ENCODE peak calls at places on chromosomes 13 and 19, in seven cellular contexts. E is Panc1; N is HCT116; T is NCI-H146; P is CD8-positive, alpha-beta T cell; K is glutamatergic neuron; F is adrenal gland. A is an unnamed sample.

GRCh38 chr19:8575467-8575997 is 1.7 kb downstream of the MYO1F start:
- DNase-seq in T (no peak), P (no peak), F (no peak), N (no peak), K (no peak), E (no peak), A (no peak)

GRCh38 chr19:15181394-15181793 is 19.4 kb downstream of the NOTCH3 start:
- DNase-seq in K (no peak), P (no peak), T (peak), F (no peak), E (no peak), N (no peak), A (no peak)

GRCh38 chr13:80249906-80250513 is 90.9 kb downstream of the SPRY2 start:
- DNase-seq in K (no peak), F (no peak), N (no peak), T (no peak), P (no peak), E (no peak), A (no peak)

GRCh38 chr13:101512650-101513049 is 60.2 kb downstream of the ITGBL1 start:
- DNase-seq in T (no peak), P (no peak), F (no peak), E (no peak), N (no peak), K (no peak), A (peak)

GRCh38 chr13:78177306-78177705 is 258.7 kb upstream of the EDNRB start:
- DNase-seq in P (no peak), E (no peak), N (no peak), F (no peak), T (no peak), K (no peak), A (peak)

GRCh38 chr13:76829572-76830327 is 56.5 kb downstream of the KCTD12 start:
- DNase-seq in N (no peak), T (no peak), K (no peak), F (no peak), P (no peak), E (no peak), A (no peak)

GRCh38 chr19:45876411-45877197 is 9.3 kb downstream of the IRF2BP1 start:
- DNase-seq in P (no peak), E (no peak), T (no peak), F (no peak), N (no peak), K (peak), A (no peak)

GRCh38 chr13:112150352-112150751 is 83.4 kb downstream of the SOX1 start:
- DNase-seq in F (no peak), T (no peak), E (no peak), K (no peak), N (no peak), P (no peak), A (no peak)

GRCh38 chr19:54493967-54494585 is 8.6 kb upstream of the LAIR2 start:
- DNase-seq in P (no peak), N (no peak), T (no peak), E (no peak), K (no peak), F (no peak), A (no peak)

GRCh38 chr19:38433268-38433733 is at the start of gene RYR1:
- DNase-seq in E (no peak), F (peak), N (peak), T (no peak), P (no peak), K (peak), A (peak)

GRCh38 chr13:27573265-27573664 is 47.1 kb downstream of the LNX2 start:
- DNase-seq in T (no peak), P (no peak), E (no peak), F (no peak), K (no peak), N (no peak), A (no peak)

GRCh38 chr13:113666951-113667701 is at the start of gene GRK1:
- DNase-seq in K (peak), F (no peak), P (no peak), T (no peak), N (no peak), E (no peak), A (no peak)

GRCh38 chr13:102974574-102975195 is 91.5 kb downstream of the SLC10A2 start:
- DNase-seq in T (no peak), F (no peak), E (no peak), P (no peak), K (no peak), N (no peak), A (no peak)

GRCh38 chr13:25018729-25019115 is 77.2 kb upstream of the PABPC3 start:
- DNase-seq in N (no peak), T (peak), K (peak), E (no peak), F (no peak), P (no peak), A (no peak)

GRCh38 chr19:4581381-4582111 is 22.1 kb upstream of the SEMA6B start:
- DNase-seq in K (peak), F (no peak), T (peak), P (no peak), E (no peak), N (no peak), A (peak)

GRCh38 chr13:45121421-45121820 is 1.1 kb downstream of the GTF2F2 start:
- DNase-seq in E (no peak), P (no peak), T (peak), F (no peak), N (peak), K (no peak), A (peak)

GRCh38 chr13:49606747-49607648 is 21.3 kb upstream of the ARL11 start:
- DNase-seq in E (peak), N (peak), K (peak), T (peak), P (peak), F (peak), A (peak)

GRCh38 chr19:47228937-47229673 is 1.9 kb downstream of the BBC3 start:
- DNase-seq in E (no peak), N (no peak), F (no peak), K (no peak), T (no peak), P (no peak), A (peak)

GRCh38 chr19:47707135-47707925 is 5.9 kb upstream of the EHD2 start:
- DNase-seq in T (peak), F (peak), N (peak), E (peak), P (peak), K (peak), A (peak)

A was measured in myocyte.